ENCODE peak calls at places on chromosome 18, in four cellular contexts. One of them, this sample, is unnamed.

GRCh38 chr18:49177812-49178211 is 227.0 kb upstream of the SMAD7 start:
- DNase-seq in GM12865: no peak
- DNase-seq in psoas muscle: no peak
- DNase-seq in IMR-90: peak
- DNase-seq in this sample: no peak

GRCh38 chr18:63553117-63553516 is 10.9 kb downstream of the SERPINB12 start:
- DNase-seq in GM12865: no peak
- DNase-seq in psoas muscle: no peak
- DNase-seq in IMR-90: peak
- DNase-seq in this sample: peak

GRCh38 chr18:7676253-7676873 is 109.2 kb downstream of the PTPRM start:
- DNase-seq in GM12865: no peak
- DNase-seq in psoas muscle: no peak
- DNase-seq in IMR-90: no peak
- DNase-seq in this sample: no peak

GRCh38 chr18:41389936-41390667 is 564.9 kb upstream of the PIK3C3 start:
- DNase-seq in GM12865: no peak
- DNase-seq in psoas muscle: no peak
- DNase-seq in IMR-90: no peak
- DNase-seq in this sample: no peak

GRCh38 chr18:35162995-35163394 is 77.8 kb upstream of the ZNF397 start:
- DNase-seq in GM12865: no peak
- DNase-seq in psoas muscle: no peak
- DNase-seq in IMR-90: no peak
- DNase-seq in this sample: no peak

GRCh38 chr18:61998957-61999356 is 106.2 kb upstream of the RNF152 start:
- DNase-seq in GM12865: no peak
- DNase-seq in psoas muscle: no peak
- DNase-seq in IMR-90: peak
- DNase-seq in this sample: no peak

GRCh38 chr18:50989711-50990110 is 21.9 kb downstream of the ELAC1 start:
- DNase-seq in GM12865: no peak
- DNase-seq in psoas muscle: no peak
- DNase-seq in IMR-90: no peak
- DNase-seq in this sample: no peak

GRCh38 chr18:9474103-9474982 is 970 bp upstream of the RALBP1 start:
- DNase-seq in GM12865: no peak
- DNase-seq in psoas muscle: no peak
- DNase-seq in IMR-90: peak
- DNase-seq in this sample: no peak

GRCh38 chr18:21064347-21064746 is 47.3 kb downstream of the ROCK1 start:
- DNase-seq in GM12865: no peak
- DNase-seq in psoas muscle: no peak
- DNase-seq in IMR-90: peak
- DNase-seq in this sample: no peak

GRCh38 chr18:37440206-37440605 is 125.4 kb downstream of the CELF4 start:
- DNase-seq in GM12865: no peak
- DNase-seq in psoas muscle: no peak
- DNase-seq in IMR-90: no peak
- DNase-seq in this sample: no peak

GRCh38 chr18:75265255-75265654 is 54.7 kb downstream of the TSHZ1 start:
- DNase-seq in GM12865: no peak
- DNase-seq in psoas muscle: no peak
- DNase-seq in IMR-90: peak
- DNase-seq in this sample: no peak

GRCh38 chr18:49668583-49669290 is 106.9 kb downstream of the LIPG start:
- DNase-seq in GM12865: no peak
- DNase-seq in psoas muscle: no peak
- DNase-seq in IMR-90: no peak
- DNase-seq in this sample: no peak

GRCh38 chr18:12008181-12008767 is 27.0 kb downstream of the IMPA2 start:
- DNase-seq in GM12865: no peak
- DNase-seq in psoas muscle: no peak
- DNase-seq in IMR-90: no peak
- DNase-seq in this sample: no peak

GRCh38 chr18:48900469-48900868 is 50.3 kb downstream of the SMAD7 start:
- DNase-seq in GM12865: no peak
- DNase-seq in psoas muscle: no peak
- DNase-seq in IMR-90: no peak
- DNase-seq in this sample: no peak

GRCh38 chr18:8866679-8867078 is 161.3 kb downstream of the MTCL1 start:
- DNase-seq in GM12865: no peak
- DNase-seq in psoas muscle: no peak
- DNase-seq in IMR-90: no peak
- DNase-seq in this sample: no peak

GRCh38 chr18:27713727-27714080 is 463.2 kb downstream of the CDH2 start:
- DNase-seq in GM12865: no peak
- DNase-seq in psoas muscle: no peak
- DNase-seq in IMR-90: peak
- DNase-seq in this sample: no peak

GRCh38 chr18:8073167-8073566 is 506.1 kb downstream of the PTPRM start:
- DNase-seq in GM12865: no peak
- DNase-seq in psoas muscle: no peak
- DNase-seq in IMR-90: no peak
- DNase-seq in this sample: no peak

GRCh38 chr18:22309191-22309590 is 108.5 kb downstream of the CTAGE1 start:
- DNase-seq in GM12865: no peak
- DNase-seq in psoas muscle: no peak
- DNase-seq in IMR-90: peak
- DNase-seq in this sample: no peak

GRCh38 chr18:79522451-79523220 is 126.9 kb downstream of the NFATC1 start:
- DNase-seq in GM12865: no peak
- DNase-seq in psoas muscle: no peak
- DNase-seq in IMR-90: no peak
- DNase-seq in this sample: peak

GRCh38 chr18:13392029-13392750 is 173.6 kb downstream of the LDLRAD4 start:
- DNase-seq in GM12865: no peak
- DNase-seq in psoas muscle: no peak
- DNase-seq in IMR-90: no peak
- DNase-seq in this sample: no peak

GRCh38 chr18:58254873-58255511 is 211.0 kb downstream of the NEDD4L start:
- DNase-seq in GM12865: no peak
- DNase-seq in psoas muscle: peak
- DNase-seq in IMR-90: peak
- DNase-seq in this sample: no peak

GRCh38 chr18:55650363-55650870 is 62.4 kb upstream of the TCF4 start:
- DNase-seq in GM12865: no peak
- DNase-seq in psoas muscle: no peak
- DNase-seq in IMR-90: peak
- DNase-seq in this sample: no peak

GRCh38 chr18:44590976-44591375 is 89.7 kb upstream of the SETBP1 start:
- DNase-seq in GM12865: no peak
- DNase-seq in psoas muscle: no peak
- DNase-seq in IMR-90: no peak
- DNase-seq in this sample: no peak

GRCh38 chr18:48940854-48941531 is 9.8 kb downstream of the SMAD7 start:
- DNase-seq in GM12865: peak
- DNase-seq in psoas muscle: no peak
- DNase-seq in IMR-90: peak
- DNase-seq in this sample: no peak

GRCh38 chr18:74468547-74469014 is 11.5 kb upstream of the DIPK1C start:
- DNase-seq in GM12865: no peak
- DNase-seq in psoas muscle: no peak
- DNase-seq in IMR-90: no peak
- DNase-seq in this sample: no peak

GRCh38 chr18:9810216-9810804 is 75.5 kb upstream of the TXNDC2 start:
- DNase-seq in GM12865: no peak
- DNase-seq in psoas muscle: no peak
- DNase-seq in IMR-90: peak
- DNase-seq in this sample: no peak

GRCh38 chr18:23487738-23488625 is 15.3 kb upstream of the RMC1 start:
- DNase-seq in GM12865: peak
- DNase-seq in psoas muscle: no peak
- DNase-seq in IMR-90: peak
- DNase-seq in this sample: peak

GRCh38 chr18:8561123-8561905 is 47.9 kb upstream of the RAB12 start:
- DNase-seq in GM12865: no peak
- DNase-seq in psoas muscle: peak
- DNase-seq in IMR-90: no peak
- DNase-seq in this sample: no peak

GRCh38 chr18:55506074-55506473 is 81.9 kb downstream of the TCF4 start:
- DNase-seq in GM12865: no peak
- DNase-seq in psoas muscle: no peak
- DNase-seq in IMR-90: no peak
- DNase-seq in this sample: peak

GRCh38 chr18:74040459-74041332 is 106.9 kb downstream of the FBXO15 start:
- DNase-seq in GM12865: peak
- DNase-seq in psoas muscle: no peak
- DNase-seq in IMR-90: peak
- DNase-seq in this sample: peak

GRCh38 chr18:22169889-22170420 is 566 bp downstream of the GATA6 start:
- DNase-seq in GM12865: peak
- DNase-seq in psoas muscle: peak
- DNase-seq in IMR-90: peak
- DNase-seq in this sample: no peak

GRCh38 chr18:35223797-35224196 is 17.0 kb upstream of the ZNF397 start:
- DNase-seq in GM12865: no peak
- DNase-seq in psoas muscle: no peak
- DNase-seq in IMR-90: no peak
- DNase-seq in this sample: no peak

GRCh38 chr18:58391932-58392331 is 237.0 kb downstream of the ALPK2 start:
- DNase-seq in GM12865: no peak
- DNase-seq in psoas muscle: no peak
- DNase-seq in IMR-90: no peak
- DNase-seq in this sample: no peak

GRCh38 chr18:13219576-13219975 is 1.0 kb downstream of the LDLRAD4 start:
- DNase-seq in GM12865: no peak
- DNase-seq in psoas muscle: no peak
- DNase-seq in IMR-90: no peak
- DNase-seq in this sample: no peak

GRCh38 chr18:29439398-29439797 is 1262.5 kb upstream of the CDH2 start:
- DNase-seq in GM12865: no peak
- DNase-seq in psoas muscle: no peak
- DNase-seq in IMR-90: no peak
- DNase-seq in this sample: no peak

GRCh38 chr18:29434650-29435049 is 1257.7 kb upstream of the CDH2 start:
- DNase-seq in GM12865: no peak
- DNase-seq in psoas muscle: no peak
- DNase-seq in IMR-90: no peak
- DNase-seq in this sample: no peak

GRCh38 chr18:29436459-29436858 is 1259.5 kb upstream of the CDH2 start:
- DNase-seq in GM12865: no peak
- DNase-seq in psoas muscle: no peak
- DNase-seq in IMR-90: no peak
- DNase-seq in this sample: no peak
- TF ChIP-seq CTCF in GM12865: no peak
- TF ChIP-seq CTCF in psoas muscle: no peak
- TF ChIP-seq CTCF in IMR-90: no peak
- TF ChIP-seq CTCF in this sample: peak

DNA sequence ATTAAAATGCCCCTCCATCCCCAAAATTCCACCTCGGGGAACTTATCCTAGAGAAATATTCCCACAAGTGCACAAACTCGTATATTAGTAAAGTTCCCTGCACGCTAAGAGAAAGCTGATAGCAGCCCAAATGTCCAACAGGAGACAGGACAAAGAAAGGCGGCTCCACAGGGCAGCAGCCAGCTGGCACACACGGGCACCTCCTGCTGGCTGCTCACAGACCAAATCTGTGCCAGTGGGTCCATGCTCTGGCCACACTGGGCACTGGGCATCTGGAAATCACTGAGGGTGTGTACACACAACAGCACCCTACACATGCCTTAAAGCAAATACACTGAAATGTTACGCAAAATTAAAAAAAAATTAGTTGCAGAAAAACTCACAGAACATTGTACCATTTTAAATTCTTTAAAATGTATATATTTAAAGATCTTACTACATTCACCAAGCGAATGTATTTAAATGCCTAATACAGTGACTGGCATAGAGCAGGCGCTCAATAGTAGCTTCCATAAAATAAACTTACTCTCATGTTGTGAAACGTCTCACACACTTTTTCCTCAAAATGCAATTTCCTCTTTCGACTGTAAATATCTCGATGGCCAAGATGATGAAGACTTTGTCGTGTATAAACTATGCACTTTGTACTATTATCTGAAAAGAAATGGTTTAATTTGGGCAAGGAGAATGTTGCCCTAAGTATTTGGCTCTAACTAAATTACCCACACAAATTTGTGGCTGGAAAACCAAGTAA is 19.4 kb downstream of the ZNF516 start:
- DNase-seq in GM12865: no peak
- DNase-seq in psoas muscle: peak
- DNase-seq in IMR-90: no peak
- DNase-seq in this sample: no peak
- TF ChIP-seq CTCF in GM12865: no peak
- TF ChIP-seq CTCF in psoas muscle: peak
- TF ChIP-seq CTCF in IMR-90: no peak
- TF ChIP-seq CTCF in this sample: no peak

GRCh38 chr18:33212363-33212762 is 228.2 kb downstream of the CCDC178 start:
- DNase-seq in GM12865: no peak
- DNase-seq in psoas muscle: no peak
- DNase-seq in IMR-90: no peak
- DNase-seq in this sample: no peak

GRCh38 chr18:33205777-33206176 is 234.7 kb downstream of the CCDC178 start:
- DNase-seq in GM12865: no peak
- DNase-seq in psoas muscle: no peak
- DNase-seq in IMR-90: no peak
- DNase-seq in this sample: no peak

DNA sequence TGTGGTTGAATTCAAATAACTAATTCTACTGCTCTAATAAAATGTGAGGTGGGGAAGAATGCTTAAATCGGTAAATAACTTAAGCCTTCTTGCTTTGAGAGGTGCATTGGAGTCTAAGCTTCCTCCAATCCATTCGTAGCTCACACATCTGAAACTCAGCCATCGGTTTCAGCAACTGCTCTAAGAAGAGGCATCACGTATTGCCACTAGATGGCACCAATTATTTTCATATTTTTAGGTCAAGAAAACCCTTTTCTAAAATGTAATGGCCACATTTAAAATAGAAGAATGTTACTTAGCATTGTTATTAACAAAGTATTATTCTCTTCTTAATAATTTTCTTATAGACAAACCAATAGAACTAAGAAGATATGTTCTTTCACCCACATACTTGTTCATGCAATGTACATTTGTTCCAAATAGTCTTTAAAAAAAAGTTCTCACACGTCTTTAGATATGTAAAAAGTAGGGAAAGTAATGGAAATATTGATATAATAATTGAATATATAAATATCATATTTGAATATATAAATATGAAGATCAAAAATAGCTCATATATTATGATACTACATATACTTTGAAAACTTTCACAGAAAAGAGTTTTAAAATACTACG is 229.8 kb downstream of the CCDC178 start:
- DNase-seq in GM12865: peak
- DNase-seq in psoas muscle: no peak
- DNase-seq in IMR-90: peak
- DNase-seq in this sample: peak
- TF ChIP-seq CTCF in GM12865: peak
- TF ChIP-seq CTCF in psoas muscle: no peak
- TF ChIP-seq CTCF in IMR-90: peak
- TF ChIP-seq CTCF in this sample: peak

DNA sequence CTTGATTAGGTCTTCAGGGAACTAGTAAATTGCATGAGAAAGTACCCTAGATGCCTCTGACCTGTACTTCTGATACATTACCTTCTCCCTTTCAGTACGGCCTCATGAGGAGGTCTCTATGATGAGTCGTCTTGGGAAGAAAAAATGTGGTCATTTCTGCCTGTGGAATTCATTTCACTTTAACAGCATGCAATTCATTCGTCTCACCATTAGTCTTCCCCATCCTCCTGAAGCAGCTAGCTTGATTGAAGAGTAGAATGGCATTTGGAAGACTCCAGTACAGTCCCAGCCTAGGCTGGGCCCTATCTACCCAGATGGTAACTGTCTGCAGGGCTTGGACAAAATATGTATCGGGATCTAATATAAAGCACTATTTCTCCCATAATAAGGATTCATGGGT is 52.1 kb downstream of the TMX3 start:
- DNase-seq in GM12865: no peak
- DNase-seq in psoas muscle: no peak
- DNase-seq in IMR-90: peak
- DNase-seq in this sample: no peak
- TF ChIP-seq CTCF in GM12865: no peak
- TF ChIP-seq CTCF in psoas muscle: no peak
- TF ChIP-seq CTCF in IMR-90: peak
- TF ChIP-seq CTCF in this sample: peak